ENCODE peak calls at places on chromosomes 12 and 14, in nine cellular contexts. One of them, this sample, is unnamed.

GRCh38 chr14:101068293-101068957 is 164.9 kb upstream of the RTL1 start:
- DNase-seq in naive thymus-derived CD4-positive, alpha-beta T cell: no peak
- DNase-seq in CD4-positive, alpha-beta memory T cell: no peak
- DNase-seq in thoracic aorta: no peak
- DNase-seq in Karpas-422: no peak
- DNase-seq in heart left ventricle: peak; percentile 10
- DNase-seq in A673: peak; percentile 21
- DNase-seq in esophagus squamous epithelium: no peak
- DNase-seq in transverse colon: peak; percentile 1
- DNase-seq in this sample: no peak

GRCh38 chr12:57069522-57069921 is 9.1 kb downstream of the NEMP1 start:
- DNase-seq in naive thymus-derived CD4-positive, alpha-beta T cell: peak; percentile 72
- DNase-seq in heart left ventricle: peak; percentile 62
- DNase-seq in Karpas-422: peak; percentile 92
- DNase-seq in CD4-positive, alpha-beta memory T cell: peak; percentile 76
- DNase-seq in transverse colon: peak; percentile 66
- DNase-seq in A673: peak; percentile 86
- DNase-seq in esophagus squamous epithelium: no peak
- DNase-seq in thoracic aorta: no peak
- DNase-seq in this sample: peak; percentile 96

GRCh38 chr12:132489078-132489601 is 811 bp upstream of the FBRSL1 start:
- DNase-seq in transverse colon: peak; percentile 68
- DNase-seq in thoracic aorta: no peak
- DNase-seq in A673: no peak
- DNase-seq in Karpas-422: no peak
- DNase-seq in naive thymus-derived CD4-positive, alpha-beta T cell: peak; percentile 69
- DNase-seq in esophagus squamous epithelium: no peak
- DNase-seq in CD4-positive, alpha-beta memory T cell: peak; percentile 80
- DNase-seq in heart left ventricle: peak; percentile 56
- DNase-seq in this sample: peak; percentile 35

GRCh38 chr12:80864046-80864735 is 73.5 kb downstream of the LIN7A start:
- DNase-seq in transverse colon: no peak
- DNase-seq in A673: no peak
- DNase-seq in CD4-positive, alpha-beta memory T cell: no peak
- DNase-seq in thoracic aorta: no peak
- DNase-seq in esophagus squamous epithelium: no peak
- DNase-seq in naive thymus-derived CD4-positive, alpha-beta T cell: no peak
- DNase-seq in heart left ventricle: no peak
- DNase-seq in Karpas-422: no peak
- DNase-seq in this sample: peak; percentile 26

GRCh38 chr12:49051777-49052438 is 8.7 kb downstream of the KMT2D start:
- DNase-seq in CD4-positive, alpha-beta memory T cell: no peak
- DNase-seq in transverse colon: no peak
- DNase-seq in esophagus squamous epithelium: no peak
- DNase-seq in A673: no peak
- DNase-seq in naive thymus-derived CD4-positive, alpha-beta T cell: no peak
- DNase-seq in heart left ventricle: no peak
- DNase-seq in thoracic aorta: no peak
- DNase-seq in Karpas-422: no peak
- DNase-seq in this sample: no peak

GRCh38 chr14:30214456-30215090 is 286.9 kb upstream of the PRKD1 start:
- DNase-seq in naive thymus-derived CD4-positive, alpha-beta T cell: no peak
- DNase-seq in thoracic aorta: no peak
- DNase-seq in A673: peak; percentile 72
- DNase-seq in heart left ventricle: no peak
- DNase-seq in esophagus squamous epithelium: no peak
- DNase-seq in transverse colon: no peak
- DNase-seq in Karpas-422: peak; percentile 86
- DNase-seq in CD4-positive, alpha-beta memory T cell: no peak
- DNase-seq in this sample: peak; percentile 89

GRCh38 chr12:126064028-126064427 is 998.8 kb downstream of the AACS start:
- DNase-seq in heart left ventricle: no peak
- DNase-seq in thoracic aorta: no peak
- DNase-seq in A673: no peak
- DNase-seq in transverse colon: no peak
- DNase-seq in Karpas-422: no peak
- DNase-seq in esophagus squamous epithelium: no peak
- DNase-seq in naive thymus-derived CD4-positive, alpha-beta T cell: no peak
- DNase-seq in CD4-positive, alpha-beta memory T cell: no peak
- DNase-seq in this sample: no peak

GRCh38 chr12:89212339-89212771 is 139.9 kb downstream of the DUSP6 start:
- DNase-seq in A673: no peak
- DNase-seq in heart left ventricle: peak; percentile 52
- DNase-seq in esophagus squamous epithelium: no peak
- DNase-seq in thoracic aorta: no peak
- DNase-seq in transverse colon: peak; percentile 16
- DNase-seq in Karpas-422: no peak
- DNase-seq in CD4-positive, alpha-beta memory T cell: no peak
- DNase-seq in naive thymus-derived CD4-positive, alpha-beta T cell: no peak
- DNase-seq in this sample: peak; percentile 66

GRCh38 chr14:55973285-55973800 is 144.9 kb upstream of the PELI2 start:
- DNase-seq in naive thymus-derived CD4-positive, alpha-beta T cell: no peak
- DNase-seq in heart left ventricle: no peak
- DNase-seq in transverse colon: no peak
- DNase-seq in CD4-positive, alpha-beta memory T cell: no peak
- DNase-seq in Karpas-422: no peak
- DNase-seq in A673: no peak
- DNase-seq in thoracic aorta: no peak
- DNase-seq in esophagus squamous epithelium: no peak
- DNase-seq in this sample: no peak

DNA sequence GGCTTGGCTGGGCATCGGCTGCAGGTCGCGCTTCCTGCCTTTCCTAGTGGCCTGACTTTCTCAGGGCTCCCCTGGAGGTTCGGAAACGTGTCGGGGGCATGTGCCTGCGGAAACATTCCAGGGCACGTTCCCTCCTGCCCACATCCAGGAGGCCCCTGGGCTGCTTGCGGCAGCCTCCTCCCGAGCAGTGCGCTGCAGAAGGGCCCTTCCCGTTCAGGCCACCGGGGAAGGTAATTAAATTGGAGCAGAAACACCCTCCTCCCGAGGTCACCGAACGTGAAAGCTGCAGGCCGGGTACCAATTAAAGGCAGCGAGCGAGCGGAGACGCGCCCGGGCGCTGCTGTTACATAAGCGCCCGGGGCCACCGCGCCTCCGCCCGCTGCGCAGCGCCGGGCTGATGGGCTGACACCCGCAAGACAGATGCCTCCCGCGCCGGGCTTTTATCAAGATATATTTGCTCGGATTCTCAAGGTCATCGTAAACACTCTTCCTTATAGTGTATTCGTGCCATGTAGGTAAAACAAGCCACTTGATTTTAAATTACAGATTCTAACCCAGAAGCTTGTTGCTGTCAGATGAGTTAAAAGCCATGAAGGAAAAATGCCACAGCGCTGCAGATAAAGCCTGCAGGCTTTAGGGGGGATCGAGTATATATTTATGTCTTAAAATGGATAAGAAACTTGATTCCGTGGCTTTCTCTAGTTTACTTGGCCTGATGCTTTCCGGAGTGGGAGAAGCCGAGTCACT is 31.4 kb downstream of the SSPN start:
- DNase-seq in Karpas-422: no peak
- DNase-seq in thoracic aorta: no peak
- DNase-seq in transverse colon: peak; percentile 40
- DNase-seq in esophagus squamous epithelium: no peak
- DNase-seq in naive thymus-derived CD4-positive, alpha-beta T cell: no peak
- DNase-seq in heart left ventricle: peak; percentile 41
- DNase-seq in A673: no peak
- DNase-seq in CD4-positive, alpha-beta memory T cell: no peak
- DNase-seq in this sample: peak; percentile 60
- H3K4me3 ChIP-seq in Karpas-422: no peak overlapping the region
- H3K4me3 ChIP-seq in thoracic aorta: peak overlapping the region; percentile 77
- H3K4me3 ChIP-seq in transverse colon: peak overlapping the region; percentile 34
- H3K4me3 ChIP-seq in esophagus squamous epithelium: peak overlapping the region; percentile 64
- H3K4me3 ChIP-seq in naive thymus-derived CD4-positive, alpha-beta T cell: no peak overlapping the region
- H3K4me3 ChIP-seq in heart left ventricle: peak overlapping the region; percentile 61
- H3K4me3 ChIP-seq in A673: no peak overlapping the region
- H3K4me3 ChIP-seq in CD4-positive, alpha-beta memory T cell: no peak overlapping the region
- H3K4me3 ChIP-seq in this sample: peak overlapping the region; percentile 78

DNA sequence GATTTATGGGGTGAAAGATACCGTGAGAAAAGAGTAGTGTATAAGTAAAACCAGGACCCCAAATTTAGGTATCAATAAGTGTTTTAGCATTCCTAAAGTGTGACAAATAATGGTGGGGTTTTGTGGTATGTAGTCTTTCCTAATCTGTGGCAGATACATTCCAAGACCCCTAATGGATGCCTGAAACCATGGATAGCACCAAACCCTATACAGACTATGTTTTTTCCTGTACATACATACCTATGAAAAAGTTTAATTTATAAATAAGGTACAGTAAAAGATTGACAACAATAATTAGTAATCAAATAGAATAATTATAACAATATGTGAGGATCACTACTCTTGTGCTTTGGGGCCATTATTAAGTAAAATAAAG is 14.4 kb upstream of the TCP11L2 start:
- DNase-seq in heart left ventricle: no peak
- DNase-seq in esophagus squamous epithelium: no peak
- DNase-seq in Karpas-422: no peak
- DNase-seq in naive thymus-derived CD4-positive, alpha-beta T cell: no peak
- DNase-seq in A673: no peak
- DNase-seq in CD4-positive, alpha-beta memory T cell: no peak
- DNase-seq in thoracic aorta: no peak
- DNase-seq in transverse colon: no peak
- DNase-seq in this sample: no peak
- H3K4me1 ChIP-seq in heart left ventricle: peaks cover 11% of the 10 kb centered on the region
- H3K4me1 ChIP-seq in esophagus squamous epithelium: peaks cover 14% of the 10 kb centered on the region
- H3K4me1 ChIP-seq in Karpas-422: peaks cover 39% of the 10 kb centered on the region
- H3K4me1 ChIP-seq in naive thymus-derived CD4-positive, alpha-beta T cell: no peaks in the 10 kb centered on the region
- H3K4me1 ChIP-seq in A673: no peaks in the 10 kb centered on the region
- H3K4me1 ChIP-seq in CD4-positive, alpha-beta memory T cell: no peaks in the 10 kb centered on the region
- H3K4me1 ChIP-seq in thoracic aorta: no peaks in the 10 kb centered on the region
- H3K4me1 ChIP-seq in transverse colon: peaks cover 7% of the 10 kb centered on the region
- H3K4me1 ChIP-seq in this sample: peaks cover 18% of the 10 kb centered on the region

GRCh38 chr14:68747366-68747765 is 45.5 kb downstream of the ZFP36L1 start:
- DNase-seq in esophagus squamous epithelium: no peak
- DNase-seq in naive thymus-derived CD4-positive, alpha-beta T cell: no peak
- DNase-seq in heart left ventricle: no peak
- DNase-seq in Karpas-422: no peak
- DNase-seq in thoracic aorta: no peak
- DNase-seq in transverse colon: no peak
- DNase-seq in A673: no peak
- DNase-seq in CD4-positive, alpha-beta memory T cell: no peak
- DNase-seq in this sample: no peak

GRCh38 chr14:68753696-68754095 is 39.2 kb downstream of the ZFP36L1 start:
- DNase-seq in Karpas-422: no peak
- DNase-seq in thoracic aorta: no peak
- DNase-seq in heart left ventricle: no peak
- DNase-seq in naive thymus-derived CD4-positive, alpha-beta T cell: no peak
- DNase-seq in transverse colon: no peak
- DNase-seq in A673: peak; percentile 39
- DNase-seq in esophagus squamous epithelium: no peak
- DNase-seq in CD4-positive, alpha-beta memory T cell: no peak
- DNase-seq in this sample: peak; percentile 71

GRCh38 chr14:68748691-68749090 is 44.2 kb downstream of the ZFP36L1 start:
- DNase-seq in heart left ventricle: no peak
- DNase-seq in naive thymus-derived CD4-positive, alpha-beta T cell: no peak
- DNase-seq in esophagus squamous epithelium: no peak
- DNase-seq in thoracic aorta: no peak
- DNase-seq in A673: no peak
- DNase-seq in transverse colon: no peak
- DNase-seq in CD4-positive, alpha-beta memory T cell: no peak
- DNase-seq in Karpas-422: no peak
- DNase-seq in this sample: no peak

GRCh38 chr14:68748260-68748659 is 44.6 kb downstream of the ZFP36L1 start:
- DNase-seq in thoracic aorta: no peak
- DNase-seq in A673: no peak
- DNase-seq in heart left ventricle: no peak
- DNase-seq in transverse colon: no peak
- DNase-seq in Karpas-422: no peak
- DNase-seq in esophagus squamous epithelium: no peak
- DNase-seq in CD4-positive, alpha-beta memory T cell: no peak
- DNase-seq in naive thymus-derived CD4-positive, alpha-beta T cell: no peak
- DNase-seq in this sample: no peak

GRCh38 chr14:68749487-68750475 is 43.1 kb downstream of the ZFP36L1 start:
- DNase-seq in Karpas-422: no peak
- DNase-seq in naive thymus-derived CD4-positive, alpha-beta T cell: no peak
- DNase-seq in heart left ventricle: no peak
- DNase-seq in transverse colon: no peak
- DNase-seq in CD4-positive, alpha-beta memory T cell: no peak
- DNase-seq in thoracic aorta: no peak
- DNase-seq in esophagus squamous epithelium: no peak
- DNase-seq in A673: peak; percentile 76
- DNase-seq in this sample: no peak
- H3K27me3 ChIP-seq in Karpas-422: no peaks in the 10 kb centered on the region
- H3K27me3 ChIP-seq in naive thymus-derived CD4-positive, alpha-beta T cell: no peaks in the 10 kb centered on the region
- H3K27me3 ChIP-seq in heart left ventricle: no peaks in the 10 kb centered on the region
- H3K27me3 ChIP-seq in transverse colon: no peaks in the 10 kb centered on the region
- H3K27me3 ChIP-seq in CD4-positive, alpha-beta memory T cell: no peaks in the 10 kb centered on the region
- H3K27me3 ChIP-seq in thoracic aorta: no peaks in the 10 kb centered on the region
- H3K27me3 ChIP-seq in esophagus squamous epithelium: no peaks in the 10 kb centered on the region
- H3K27me3 ChIP-seq in A673: no peaks in the 10 kb centered on the region
- H3K27me3 ChIP-seq in this sample: no peaks in the 10 kb centered on the region

GRCh38 chr14:26598081-26598671 is 343 bp upstream of the NOVA1 start:
- DNase-seq in naive thymus-derived CD4-positive, alpha-beta T cell: no peak
- DNase-seq in thoracic aorta: peak; percentile 25
- DNase-seq in A673: peak; percentile 89
- DNase-seq in Karpas-422: no peak
- DNase-seq in esophagus squamous epithelium: no peak
- DNase-seq in heart left ventricle: peak; percentile 82
- DNase-seq in transverse colon: peak; percentile 80
- DNase-seq in CD4-positive, alpha-beta memory T cell: no peak
- DNase-seq in this sample: peak; percentile 93

GRCh38 chr14:26597136-26598080 is at the start of gene NOVA1:
- DNase-seq in A673: no peak
- DNase-seq in naive thymus-derived CD4-positive, alpha-beta T cell: no peak
- DNase-seq in thoracic aorta: no peak
- DNase-seq in esophagus squamous epithelium: no peak
- DNase-seq in Karpas-422: no peak
- DNase-seq in transverse colon: peak; percentile 13
- DNase-seq in CD4-positive, alpha-beta memory T cell: no peak
- DNase-seq in heart left ventricle: peak; percentile 30
- DNase-seq in this sample: peak; percentile 52

GRCh38 chr14:26595922-26596721 is 1.7 kb downstream of the NOVA1 start:
- DNase-seq in naive thymus-derived CD4-positive, alpha-beta T cell: no peak
- DNase-seq in esophagus squamous epithelium: no peak
- DNase-seq in transverse colon: no peak
- DNase-seq in thoracic aorta: no peak
- DNase-seq in Karpas-422: no peak
- DNase-seq in CD4-positive, alpha-beta memory T cell: no peak
- DNase-seq in A673: peak; percentile 20
- DNase-seq in heart left ventricle: no peak
- DNase-seq in this sample: peak; percentile 18

GRCh38 chr14:26596722-26597030 is 1.2 kb downstream of the NOVA1 start:
- DNase-seq in transverse colon: peak; percentile 9
- DNase-seq in Karpas-422: no peak
- DNase-seq in thoracic aorta: no peak
- DNase-seq in heart left ventricle: peak; percentile 16
- DNase-seq in naive thymus-derived CD4-positive, alpha-beta T cell: no peak
- DNase-seq in A673: peak; percentile 29
- DNase-seq in esophagus squamous epithelium: no peak
- DNase-seq in CD4-positive, alpha-beta memory T cell: no peak
- DNase-seq in this sample: peak; percentile 48

DNA sequence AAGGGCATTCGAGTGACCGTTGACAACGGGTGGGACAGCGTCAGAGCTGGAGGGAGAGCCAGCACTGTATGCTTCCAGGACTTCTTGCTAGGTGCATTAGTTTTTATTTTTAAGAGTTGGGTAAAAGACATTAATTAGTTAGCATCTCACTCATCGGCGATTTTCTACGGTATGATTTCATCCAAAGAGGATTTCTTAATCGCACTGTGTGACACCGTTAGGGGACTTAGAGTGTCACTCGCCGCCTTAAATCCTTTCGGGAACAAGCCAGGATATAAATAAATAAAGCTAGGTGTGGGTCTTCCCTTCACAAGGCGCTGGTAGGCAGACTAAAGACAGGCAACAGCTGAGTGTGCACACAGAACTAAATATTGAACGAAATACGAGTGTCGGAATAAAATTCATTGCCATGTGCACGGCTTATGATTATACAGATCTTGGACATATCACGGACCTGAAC is 869 bp upstream of the NOVA1 start:
- DNase-seq in heart left ventricle: no peak
- DNase-seq in Karpas-422: no peak
- DNase-seq in CD4-positive, alpha-beta memory T cell: no peak
- DNase-seq in naive thymus-derived CD4-positive, alpha-beta T cell: no peak
- DNase-seq in esophagus squamous epithelium: no peak
- DNase-seq in A673: peak; percentile 24
- DNase-seq in thoracic aorta: no peak
- DNase-seq in transverse colon: no peak
- DNase-seq in this sample: no peak
- H3K4me3 ChIP-seq in heart left ventricle: peak overlapping the region; percentile 74
- H3K4me3 ChIP-seq in Karpas-422: no peak overlapping the region
- H3K4me3 ChIP-seq in CD4-positive, alpha-beta memory T cell: no peak overlapping the region
- H3K4me3 ChIP-seq in naive thymus-derived CD4-positive, alpha-beta T cell: no peak overlapping the region
- H3K4me3 ChIP-seq in esophagus squamous epithelium: peak overlapping the region; percentile 79
- H3K4me3 ChIP-seq in A673: peak overlapping the region; percentile 78
- H3K4me3 ChIP-seq in thoracic aorta: peak overlapping the region; percentile 91
- H3K4me3 ChIP-seq in transverse colon: peak overlapping the region; percentile 72
- H3K4me3 ChIP-seq in this sample: peak overlapping the region; percentile 90

This sample was measured in adipocyte.